ENCODE peak calls at places on chromosomes 16 and 17, in seven cellular contexts. F is esophagus squamous epithelium, T is heart left ventricle, G is GM23338, X is dorsolateral prefrontal cortex, L is left lung, D is fibroblast of lung. H is an unnamed sample.

GRCh38 chr17:57940653-57941329 is 14.4 kb downstream of the CUEDC1 start:
- DNase-seq in F (no peak), T (peak; percentile 57), G (no peak), X (peak; percentile 23), L (no peak), D (no peak), H (no peak)

GRCh38 chr17:63983326-63983725 is 10.6 kb upstream of the SCN4A start:
- DNase-seq in F (no peak), T (peak; percentile 70), G (no peak), X (no peak), L (no peak), D (no peak), H (no peak)

GRCh38 chr17:59941131-59941530 is 23.4 kb downstream of the RNFT1 start:
- DNase-seq in F (no peak), T (no peak), G (no peak), X (no peak), L (no peak), D (no peak), H (no peak)

GRCh38 chr16:88686439-88687253 is at the start of gene SNAI3:
- DNase-seq in F (no peak), T (peak; percentile 89), G (peak; percentile 96), X (peak; percentile 76), L (peak; percentile 97), D (no peak), H (peak; percentile 58)

GRCh38 chr17:64449545-64449944 is 630 bp downstream of the MILR1 start:
- DNase-seq in F (no peak), T (no peak), G (no peak), X (no peak), L (no peak), D (peak; percentile 38), H (no peak)

GRCh38 chr17:74012465-74012864 is 191.0 kb upstream of the RPL38 start:
- DNase-seq in F (no peak), T (no peak), G (no peak), X (no peak), L (no peak), D (no peak), H (peak; percentile 53)

GRCh38 chr17:27760069-27760885 is 40.1 kb downstream of the NOS2 start:
- DNase-seq in F (no peak), T (peak; percentile 69), G (peak; percentile 84), X (peak; percentile 57), L (peak; percentile 93), D (peak; percentile 31), H (peak; percentile 61)

GRCh38 chr16:49546059-49546458 is 172.5 kb downstream of the C16orf78 start:
- DNase-seq in F (no peak), T (no peak), G (no peak), X (no peak), L (no peak), D (no peak), H (no peak)

GRCh38 chr17:45994228-45994627 is 4.8 kb upstream of the STH start:
- DNase-seq in F (no peak), T (peak; percentile 3), G (no peak), X (no peak), L (no peak), D (no peak), H (no peak)

GRCh38 chr17:6549384-6550036 is 6.8 kb downstream of the PITPNM3 start:
- DNase-seq in F (no peak), T (no peak), G (no peak), X (no peak), L (peak; percentile 54), D (no peak), H (no peak)

GRCh38 chr17:42553161-42553818 is 567 bp downstream of the HSD17B1 start:
- DNase-seq in F (no peak), T (no peak), G (peak; percentile 66), X (no peak), L (peak; percentile 78), D (no peak), H (no peak)

GRCh38 chr16:78505544-78506371 is 406.3 kb downstream of the WWOX start:
- DNase-seq in F (no peak), T (peak; percentile 82), G (peak; percentile 26), X (peak; percentile 72), L (no peak), D (peak; percentile 67), H (no peak)

GRCh38 chr16:88867561-88868246 is 1.2 kb upstream of the PABPN1L start:
- DNase-seq in F (no peak), T (no peak), G (no peak), X (no peak), L (no peak), D (no peak), H (no peak)

GRCh38 chr16:11359370-11359769 is 14.1 kb downstream of the RMI2 start:
- DNase-seq in F (no peak), T (no peak), G (no peak), X (no peak), L (no peak), D (peak; percentile 71), H (no peak)

GRCh38 chr16:11361043-11361442 is 15.8 kb downstream of the RMI2 start:
- DNase-seq in F (no peak), T (no peak), G (no peak), X (no peak), L (no peak), D (peak; percentile 46), H (no peak)

GRCh38 chr16:11358531-11358930 is 13.3 kb downstream of the RMI2 start:
- DNase-seq in F (no peak), T (no peak), G (no peak), X (no peak), L (no peak), D (no peak), H (no peak)

GRCh38 chr16:11361751-11362742 is 16.8 kb downstream of the RMI2 start:
- DNase-seq in F (no peak), T (no peak), G (no peak), X (no peak), L (no peak), D (no peak), H (no peak)

DNA sequence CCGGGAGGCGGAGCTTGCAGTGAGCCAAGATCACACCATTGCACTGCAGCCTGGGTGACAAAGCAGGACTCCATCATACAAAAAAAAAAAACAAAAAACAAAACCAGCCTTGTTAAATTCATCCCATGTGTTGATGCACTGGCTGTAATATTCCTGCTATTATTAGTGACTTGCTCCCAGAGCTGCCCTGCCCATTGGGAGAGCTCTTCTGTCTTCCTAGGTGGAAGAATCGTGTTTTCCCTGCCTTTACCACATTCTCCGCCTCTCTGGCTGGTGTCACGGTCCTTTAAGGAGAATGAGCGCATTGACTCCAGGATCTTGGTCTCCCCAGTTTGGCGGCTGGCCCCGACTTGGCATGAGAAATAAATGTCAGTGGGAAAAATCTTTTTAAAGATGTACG is 15.3 kb downstream of the RMI2 start:
- DNase-seq in F (no peak), T (no peak), G (no peak), X (no peak), L (no peak), D (peak; percentile 17), H (no peak)
- H3K27ac ChIP-seq in F (no peak overlapping the region), T (no peak overlapping the region), G (peak overlapping the region; percentile 45), X (no peak overlapping the region), L (no peak overlapping the region), D (peak overlapping the region; percentile 1), H (no peak overlapping the region)

DNA sequence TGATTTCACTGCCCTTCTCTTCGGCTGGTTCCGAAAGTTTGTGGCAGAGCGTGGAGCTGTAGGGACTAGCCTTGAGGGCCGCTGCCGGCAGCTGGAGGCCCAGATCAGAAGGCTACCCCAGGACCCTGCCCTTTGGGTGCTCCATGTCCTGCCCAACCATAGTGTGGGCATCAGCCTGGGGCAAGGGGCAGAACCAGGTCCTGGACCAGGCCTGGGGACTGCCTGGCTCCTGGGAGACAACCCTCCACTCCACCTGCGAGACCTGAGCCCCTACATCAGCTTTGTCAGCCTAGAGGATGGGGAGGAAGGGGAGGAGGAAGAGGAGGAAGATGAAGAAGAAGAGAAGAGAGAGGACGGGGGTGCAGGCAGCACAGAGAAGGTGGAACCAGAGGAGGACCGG is 856 bp upstream of the CXCL16 start:
- DNase-seq in F (no peak), T (no peak), G (no peak), X (no peak), L (no peak), D (no peak), H (no peak)
- H3K4me3 ChIP-seq in F (no peak overlapping the region), T (no peak overlapping the region), G (peak overlapping the region; percentile 75), X (no peak overlapping the region), L (no peak overlapping the region), D (no peak overlapping the region), H (no peak overlapping the region)

DNA sequence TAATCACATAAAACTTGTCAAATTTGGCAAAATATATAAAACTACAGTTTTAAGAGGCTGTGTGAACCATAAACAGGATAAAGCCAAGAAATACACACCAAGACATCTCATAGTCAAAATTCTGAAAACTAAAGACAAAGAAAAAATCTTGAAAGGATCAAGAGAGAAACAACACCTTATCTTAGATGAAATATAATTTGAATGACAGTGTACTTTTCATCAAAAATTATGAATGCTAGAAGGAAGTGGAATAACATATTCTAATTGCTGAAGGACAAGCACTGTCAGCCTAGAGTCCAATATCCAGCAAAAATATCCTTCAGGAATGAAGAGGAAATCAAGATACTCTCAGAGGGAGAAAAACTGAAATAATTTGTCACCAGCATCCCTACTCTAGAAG is 37.2 kb downstream of the PIK3R5 start:
- DNase-seq in F (no peak), T (no peak), G (no peak), X (no peak), L (no peak), D (no peak), H (no peak)
- H3K27ac ChIP-seq in F (no peak overlapping the region), T (no peak overlapping the region), G (no peak overlapping the region), X (no peak overlapping the region), L (peak overlapping the region; percentile 25), D (no peak overlapping the region), H (no peak overlapping the region)

DNA sequence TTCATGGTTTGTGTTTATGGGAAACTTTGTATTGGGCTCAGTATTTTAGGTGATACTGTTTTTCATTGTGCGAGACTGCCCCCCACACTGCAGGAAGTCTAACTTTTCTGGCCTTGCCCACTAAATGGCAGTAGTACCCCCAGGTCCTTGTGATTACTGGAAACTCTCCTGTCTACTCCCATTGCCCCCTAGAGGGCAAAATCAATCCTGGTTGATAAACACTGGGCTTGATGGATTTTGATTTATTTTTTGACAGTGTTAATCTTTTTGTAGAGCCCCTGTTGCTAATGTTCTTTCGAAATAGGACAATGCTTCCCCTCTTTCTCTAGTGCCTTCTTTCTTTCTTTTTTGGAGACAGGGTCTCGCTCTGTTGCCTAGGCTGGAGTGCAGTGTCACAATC is 15.5 kb downstream of the METTL9 start:
- DNase-seq in F (no peak), T (no peak), G (peak; percentile 38), X (no peak), L (no peak), D (no peak), H (no peak)
- H3K4me3 ChIP-seq in F (no peak overlapping the region), T (no peak overlapping the region), G (no peak overlapping the region), X (no peak overlapping the region), L (no peak overlapping the region), D (no peak overlapping the region), H (no peak overlapping the region)

GRCh38 chr16:28859326-28859725 is 4.3 kb upstream of the SH2B1 start:
- DNase-seq in F (no peak), T (no peak), G (no peak), X (no peak), L (no peak), D (no peak), H (no peak)
- H3K27ac ChIP-seq in F (no peak overlapping the region), T (no peak overlapping the region), G (no peak overlapping the region), X (no peak overlapping the region), L (no peak overlapping the region), D (no peak overlapping the region), H (no peak overlapping the region)